ENCODE peak calls at places on chromosomes 13 and 19, in nine cellular contexts. T is fibroblast of lung, S is tibial nerve, D is upper lobe of left lung, F is adrenal gland, X is Panc1, J is keratinocyte, A is kidney, L is Karpas-422. O is an unnamed sample.

GRCh38 chr19:18160792-18161690 is 8.1 kb downstream of the PIK3R2 start:
- DNase-seq in T (peak; percentile 49), S (peak; percentile 64), D (peak; percentile 81), F (peak; percentile 78), X (no peak), J (no peak), A (peak; percentile 90), L (peak; percentile 94), O (peak; percentile 90)

GRCh38 chr19:1307320-1307719 is 21.6 kb downstream of the EFNA2 start:
- DNase-seq in T (no peak), S (no peak), D (no peak), F (no peak), X (no peak), J (no peak), A (no peak), L (no peak), O (no peak)

GRCh38 chr19:56141416-56141992 is 417 bp downstream of the ZNF444 start:
- DNase-seq in T (no peak), S (no peak), D (no peak), F (peak; percentile 46), X (no peak), J (no peak), A (no peak), L (peak; percentile 61), O (peak; percentile 23)

GRCh38 chr19:33273881-33274662 is 28.3 kb downstream of the CEBPA start:
- DNase-seq in T (peak; percentile 71), S (no peak), D (peak; percentile 85), F (peak; percentile 37), X (no peak), J (peak; percentile 73), A (peak; percentile 66), L (no peak), O (no peak)

GRCh38 chr13:98171806-98172569 is 5.1 kb downstream of the RNF113B start:
- DNase-seq in T (peak; percentile 42), S (peak; percentile 19), D (peak; percentile 43), F (peak; percentile 79), X (no peak), J (no peak), A (peak; percentile 79), L (no peak), O (no peak)

GRCh38 chr19:2289714-2290435 is 7.9 kb upstream of the PEAK3 start:
- DNase-seq in T (no peak), S (no peak), D (peak; percentile 70), F (no peak), X (no peak), J (no peak), A (peak; percentile 84), L (peak; percentile 85), O (no peak)

GRCh38 chr19:6402834-6403608 is 10.1 kb upstream of the GTF2F1 start:
- DNase-seq in T (peak; percentile 64), S (no peak), D (no peak), F (no peak), X (no peak), J (no peak), A (no peak), L (peak; percentile 9), O (no peak)

GRCh38 chr13:99299545-99300341 is 7.5 kb downstream of the GPR183 start:
- DNase-seq in T (no peak), S (no peak), D (no peak), F (no peak), X (no peak), J (no peak), A (no peak), L (no peak), O (no peak)

GRCh38 chr13:109160357-109160756 is 530.9 kb downstream of the MYO16 start:
- DNase-seq in T (no peak), S (no peak), D (no peak), F (no peak), X (no peak), J (no peak), A (no peak), L (peak; percentile 76), O (no peak)

GRCh38 chr19:8097681-8098567 is 45.4 kb downstream of the CCL25 start:
- DNase-seq in T (no peak), S (no peak), D (no peak), F (no peak), X (no peak), J (no peak), A (no peak), L (no peak), O (no peak)

GRCh38 chr19:33429891-33430673 is 56.6 kb downstream of the CEBPG start:
- DNase-seq in T (no peak), S (no peak), D (no peak), F (no peak), X (no peak), J (no peak), A (peak; percentile 54), L (no peak), O (peak; percentile 49)

GRCh38 chr13:101570410-101570809 is 117.9 kb downstream of the ITGBL1 start:
- DNase-seq in T (no peak), S (no peak), D (no peak), F (no peak), X (no peak), J (no peak), A (no peak), L (no peak), O (no peak)

GRCh38 chr13:110327036-110327790 is 20.1 kb downstream of the COL4A2 start:
- DNase-seq in T (no peak), S (no peak), D (no peak), F (no peak), X (no peak), J (no peak), A (no peak), L (no peak), O (no peak)

GRCh38 chr19:38433268-38433733 is at the start of gene RYR1:
- DNase-seq in T (no peak), S (no peak), D (peak; percentile 77), F (peak; percentile 59), X (no peak), J (no peak), A (peak; percentile 71), L (peak; percentile 79), O (peak; percentile 22)

GRCh38 chr13:35549481-35549880 is 73.0 kb upstream of the MAB21L1 start:
- DNase-seq in T (peak; percentile 62), S (no peak), D (no peak), F (peak; percentile 20), X (no peak), J (no peak), A (no peak), L (no peak), O (no peak)

GRCh38 chr19:49441960-49442350 is 628 bp upstream of the SLC17A7 start:
- DNase-seq in T (no peak), S (no peak), D (no peak), F (no peak), X (no peak), J (no peak), A (no peak), L (no peak), O (no peak)

GRCh38 chr19:49441210-49441959 is at the start of gene SLC17A7:
- DNase-seq in T (no peak), S (peak; percentile 67), D (peak; percentile 43), F (no peak), X (no peak), J (no peak), A (peak; percentile 84), L (peak; percentile 78), O (no peak)

GRCh38 chr19:49442793-49443365 is 1.6 kb upstream of the SLC17A7 start:
- DNase-seq in T (peak; percentile 68), S (peak; percentile 97), D (peak; percentile 98), F (peak; percentile 93), X (no peak), J (peak; percentile 69), A (peak; percentile 98), L (peak; percentile 90), O (peak; percentile 32)

GRCh38 chr19:49443366-49444099 is 2.2 kb upstream of the SLC17A7 start:
- DNase-seq in T (peak; percentile 94), S (peak; percentile 92), D (peak; percentile 96), F (peak; percentile 96), X (no peak), J (peak; percentile 73), A (peak; percentile 98), L (peak; percentile 99), O (peak; percentile 88)

GRCh38 chr19:49442354-49442753 is 1.0 kb upstream of the SLC17A7 start:
- DNase-seq in T (no peak), S (peak; percentile 69), D (no peak), F (no peak), X (no peak), J (no peak), A (no peak), L (peak; percentile 83), O (no peak)
- H3K9me3 ChIP-seq in T (no peaks in the 10 kb centered on the region), S (no peaks in the 10 kb centered on the region), D (no peaks in the 10 kb centered on the region), F (no peaks in the 10 kb centered on the region), X (no peaks in the 10 kb centered on the region), J (no peaks in the 10 kb centered on the region), A (no peaks in the 10 kb centered on the region), L (no peaks in the 10 kb centered on the region), O (no peaks in the 10 kb centered on the region)

GRCh38 chr19:29978139-29978538 is 36.1 kb downstream of the URI1 start:
- DNase-seq in T (no peak), S (no peak), D (no peak), F (no peak), X (no peak), J (no peak), A (no peak), L (no peak), O (no peak)

GRCh38 chr19:29974701-29975100 is 32.7 kb downstream of the URI1 start:
- DNase-seq in T (no peak), S (no peak), D (no peak), F (no peak), X (no peak), J (no peak), A (no peak), L (no peak), O (no peak)

GRCh38 chr19:29971002-29971401 is 29.0 kb downstream of the URI1 start:
- DNase-seq in T (no peak), S (no peak), D (no peak), F (no peak), X (no peak), J (no peak), A (no peak), L (no peak), O (no peak)

GRCh38 chr19:29971648-29972047 is 29.6 kb downstream of the URI1 start:
- DNase-seq in T (no peak), S (no peak), D (no peak), F (no peak), X (no peak), J (no peak), A (no peak), L (no peak), O (no peak)

GRCh38 chr19:29976151-29976943 is 34.3 kb downstream of the URI1 start:
- DNase-seq in T (no peak), S (no peak), D (no peak), F (no peak), X (no peak), J (no peak), A (peak; percentile 22), L (no peak), O (no peak)
- H3K9me3 ChIP-seq in T (no peaks in the 10 kb centered on the region), S (no peaks in the 10 kb centered on the region), D (no peaks in the 10 kb centered on the region), F (no peaks in the 10 kb centered on the region), X (no peaks in the 10 kb centered on the region), J (no peaks in the 10 kb centered on the region), A (no peaks in the 10 kb centered on the region), L (no peaks in the 10 kb centered on the region), O (no peaks in the 10 kb centered on the region)

GRCh38 chr13:51638497-51638871 is 54.2 kb downstream of the WDFY2 start:
- DNase-seq in T (no peak), S (no peak), D (no peak), F (no peak), X (no peak), J (no peak), A (no peak), L (no peak), O (no peak)
- H3K9me3 ChIP-seq in T (no peaks in the 10 kb centered on the region), S (no peaks in the 10 kb centered on the region), D (no peaks in the 10 kb centered on the region), F (no peaks in the 10 kb centered on the region), X (no peaks in the 10 kb centered on the region), J (no peaks in the 10 kb centered on the region), A (no peaks in the 10 kb centered on the region), L (no peaks in the 10 kb centered on the region), O (no peaks in the 10 kb centered on the region)

GRCh38 chr13:18962168-18962734 is 219.4 kb downstream of the TUBA3C start:
- DNase-seq in T (no peak), S (no peak), D (no peak), F (no peak), X (no peak), J (no peak), A (peak; percentile 55), L (no peak), O (no peak)
- H3K9me3 ChIP-seq in T (no peaks in the 10 kb centered on the region), S (no peaks in the 10 kb centered on the region), D (peaks cover 15% of the 10 kb centered on the region), F (no peaks in the 10 kb centered on the region), X (no peaks in the 10 kb centered on the region), J (peaks cover 31% of the 10 kb centered on the region), A (no peaks in the 10 kb centered on the region), L (peaks cover 46% of the 10 kb centered on the region), O (no peaks in the 10 kb centered on the region)

O was measured in T-helper 17 cell.